ENCODE peak calls at places on chromosomes 12 and 14, in five cellular contexts. Q is renal cortical epithelial cell, C is ureter, I is H9, M is cardiac fibroblast. D is an unnamed sample.

GRCh38 chr14:74531467-74531866 is 37.9 kb downstream of the ISCA2 start:
- DNase-seq in Q (peak; percentile 47), C (no peak), I (peak; percentile 90), M (peak; percentile 54), D (no peak)

GRCh38 chr12:107379852-107380567 is 286.7 kb upstream of the CRY1 start:
- DNase-seq in Q (peak; percentile 41), C (peak; percentile 71), I (no peak), M (peak; percentile 26), D (no peak)

GRCh38 chr12:120231316-120232011 is 30.6 kb upstream of the RPLP0 start:
- DNase-seq in Q (peak; percentile 96), C (peak; percentile 69), I (peak; percentile 96), M (peak; percentile 97), D (peak; percentile 88)

GRCh38 chr12:12673296-12673695 is 22.7 kb downstream of the GPR19 start:
- DNase-seq in Q (peak; percentile 12), C (no peak), I (no peak), M (no peak), D (no peak)

GRCh38 chr14:73945159-73945670 is 4.7 kb downstream of the FAM161B start:
- DNase-seq in Q (no peak), C (no peak), I (no peak), M (no peak), D (no peak)

GRCh38 chr12:132040906-132041606 is 91.3 kb downstream of the EP400 start:
- DNase-seq in Q (no peak), C (no peak), I (no peak), M (no peak), D (no peak)

GRCh38 chr14:94051115-94051514 is 25.0 kb downstream of the OTUB2 start:
- DNase-seq in Q (peak; percentile 48), C (no peak), I (peak; percentile 44), M (peak; percentile 56), D (no peak)

GRCh38 chr14:23366163-23366921 is 1.4 kb upstream of the EFS start:
- DNase-seq in Q (no peak), C (peak; percentile 82), I (peak; percentile 92), M (peak; percentile 26), D (no peak)

GRCh38 chr14:20988717-20989116 is 1.1 kb upstream of the METTL17 start:
- DNase-seq in Q (no peak), C (no peak), I (no peak), M (no peak), D (no peak)

GRCh38 chr12:78540621-78541336 is 323.8 kb upstream of the SYT1 start:
- DNase-seq in Q (no peak), C (no peak), I (no peak), M (no peak), D (no peak)

GRCh38 chr14:55121628-55122440 is 7.2 kb upstream of the LGALS3 start:
- DNase-seq in Q (no peak), C (no peak), I (no peak), M (no peak), D (no peak)

GRCh38 chr12:50017047-50017446 is 8.2 kb downstream of the RACGAP1 start:
- DNase-seq in Q (peak; percentile 73), C (peak; percentile 65), I (no peak), M (peak; percentile 94), D (no peak)

GRCh38 chr12:66647034-66647691 is 31.7 kb downstream of the GRIP1 start:
- DNase-seq in Q (peak; percentile 98), C (no peak), I (no peak), M (peak; percentile 74), D (no peak)

GRCh38 chr12:123270380-123271181 is 1.1 kb downstream of the CDK2AP1 start:
- DNase-seq in Q (no peak), C (peak; percentile 56), I (no peak), M (peak; percentile 50), D (no peak)

GRCh38 chr14:88825078-88825458 is 617 bp downstream of the TTC8 start:
- DNase-seq in Q (no peak), C (no peak), I (no peak), M (peak; percentile 25), D (no peak)

GRCh38 chr14:74655597-74656389 is 43.8 kb upstream of the LTBP2 start:
- DNase-seq in Q (peak; percentile 37), C (no peak), I (no peak), M (peak; percentile 91), D (no peak)

GRCh38 chr12:12229556-12230092 is 37.2 kb downstream of the LRP6 start:
- DNase-seq in Q (no peak), C (no peak), I (no peak), M (no peak), D (no peak)

GRCh38 chr12:16585781-16586180 is 20.2 kb downstream of the LMO3 start:
- DNase-seq in Q (no peak), C (no peak), I (no peak), M (no peak), D (no peak)

GRCh38 chr12:18849761-18850160 is 111.8 kb downstream of the CAPZA3 start:
- DNase-seq in Q (no peak), C (no peak), I (no peak), M (no peak), D (no peak)

GRCh38 chr12:41254546-41254945 is 66.4 kb downstream of the PDZRN4 start:
- DNase-seq in Q (peak; percentile 63), C (no peak), I (no peak), M (no peak), D (no peak)

GRCh38 chr14:53306267-53306721 is 153.2 kb upstream of the DDHD1 start:
- DNase-seq in Q (peak; percentile 37), C (no peak), I (peak; percentile 46), M (peak; percentile 73), D (no peak)

GRCh38 chr12:122423258-122424165 is 1.0 kb upstream of the CLIP1 start:
- DNase-seq in Q (peak; percentile 33), C (no peak), I (peak; percentile 65), M (peak; percentile 45), D (no peak)

GRCh38 chr12:12720637-12721250 is 3.6 kb downstream of the CDKN1B start:
- DNase-seq in Q (no peak), C (no peak), I (no peak), M (peak; percentile 56), D (no peak)

GRCh38 chr12:125424909-125425308 is 359.7 kb downstream of the AACS start:
- DNase-seq in Q (no peak), C (no peak), I (no peak), M (no peak), D (no peak)

GRCh38 chr12:89433634-89434033 is 81.3 kb upstream of the DUSP6 start:
- DNase-seq in Q (no peak), C (no peak), I (no peak), M (peak; percentile 50), D (no peak)

GRCh38 chr14:32934891-32935633 is 3.6 kb upstream of the NPAS3 start:
- DNase-seq in Q (no peak), C (no peak), I (peak; percentile 49), M (peak; percentile 13), D (no peak)

GRCh38 chr14:92635031-92635430 is 113.4 kb downstream of the LGMN start:
- DNase-seq in Q (peak; percentile 39), C (no peak), I (no peak), M (no peak), D (no peak)

GRCh38 chr12:2358986-2359658 is 306.3 kb downstream of the CACNA1C start:
- DNase-seq in Q (no peak), C (no peak), I (no peak), M (no peak), D (peak; percentile 45)

GRCh38 chr14:59529189-59529588 is 44.9 kb downstream of the JKAMP start:
- DNase-seq in Q (no peak), C (no peak), I (no peak), M (no peak), D (no peak)

D was measured in GDM1.